ENCODE peak calls at places on chromosomes 3 and 15, in nine cellular contexts. A is left cardiac atrium; V is stimulated activated CD8-positive, alpha-beta memory T cell treated with anti-CD3 and anti-CD28 coated beads, Interleukin-2, amount 100 ng/mL, for 48 hours; M is renal cortical epithelial cell; O is endodermal cell; C is AG04450; J is fibroblast of the conjunctiva; H is spleen; U is A172. Y is an unnamed sample.

GRCh38 chr3:149473314-149473990 is 1.0 kb upstream of the TM4SF4 start:
- DNase-seq in H (no peak), U (peak), O (no peak), M (peak), C (no peak), V (no peak), J (peak), A (no peak), Y (peak)

GRCh38 chr15:39404767-39405173 is 176.1 kb upstream of the THBS1 start:
- DNase-seq in O (no peak), M (peak), H (no peak), V (no peak), J (peak), U (peak), A (peak), C (peak), Y (peak)

GRCh38 chr3:177524742-177525141 is 327.5 kb upstream of the TBL1XR1 start:
- DNase-seq in C (no peak), M (no peak), U (no peak), O (no peak), A (no peak), H (no peak), J (no peak), V (no peak), Y (no peak)

GRCh38 chr15:68576253-68577236 is 2.2 kb upstream of the CORO2B start:
- DNase-seq in O (no peak), A (no peak), V (no peak), U (no peak), C (no peak), J (no peak), H (no peak), M (no peak), Y (no peak)

GRCh38 chr3:179098388-179099077 is 26.9 kb upstream of the ZMAT3 start:
- DNase-seq in J (no peak), M (no peak), A (no peak), O (no peak), V (no peak), C (peak), U (peak), H (no peak), Y (no peak)

GRCh38 chr3:9014189-9014588 is 50.9 kb upstream of the RAD18 start:
- DNase-seq in J (no peak), H (no peak), O (peak), U (peak), M (no peak), V (no peak), C (no peak), A (no peak), Y (no peak)

GRCh38 chr15:28936081-28936480 is 50.3 kb downstream of the APBA2 start:
- DNase-seq in U (no peak), A (no peak), J (no peak), C (no peak), V (no peak), M (no peak), O (no peak), H (no peak), Y (peak)

GRCh38 chr3:112357888-112358287 is 24.9 kb downstream of the CD200 start:
- DNase-seq in M (no peak), A (no peak), O (no peak), V (no peak), H (no peak), C (no peak), U (no peak), J (no peak), Y (no peak)

GRCh38 chr15:76346666-76347506 is 10.3 kb downstream of the ISL2 start:
- DNase-seq in J (no peak), V (no peak), C (no peak), O (peak), A (no peak), M (peak), H (peak), U (no peak), Y (no peak)

GRCh38 chr3:26015752-26016151 is 225.9 kb downstream of the OXSM start:
- DNase-seq in O (peak), H (no peak), V (no peak), M (no peak), J (no peak), A (no peak), U (no peak), C (no peak), Y (no peak)

GRCh38 chr3:131350506-131350905 is 31.1 kb upstream of the NUDT16 start:
- DNase-seq in A (no peak), H (no peak), U (peak), J (no peak), O (no peak), C (no peak), M (peak), V (no peak), Y (no peak)

GRCh38 chr3:194879126-194879887 is 193.6 kb downstream of the FAM43A start:
- DNase-seq in A (no peak), V (no peak), C (no peak), O (peak), U (no peak), M (no peak), H (peak), J (no peak), Y (no peak)

GRCh38 chr3:69200384-69201068 is 78.1 kb upstream of the LMOD3 start:
- DNase-seq in U (no peak), M (peak), C (no peak), V (peak), J (no peak), O (no peak), H (no peak), A (peak), Y (no peak)

GRCh38 chr15:62254137-62254934 is 89.3 kb upstream of the C2CD4B start:
- DNase-seq in J (peak), H (peak), O (peak), M (peak), A (peak), C (peak), U (peak), V (peak), Y (no peak)

GRCh38 chr3:72797773-72798543 is 50.3 kb downstream of the SHQ1 start:
- DNase-seq in O (no peak), M (peak), J (no peak), U (no peak), H (no peak), A (peak), C (no peak), V (no peak), Y (no peak)

GRCh38 chr3:168495251-168495650 is 399.5 kb upstream of the GOLIM4 start:
- DNase-seq in O (no peak), U (no peak), C (no peak), M (peak), V (no peak), A (no peak), J (no peak), H (no peak), Y (no peak)

GRCh38 chr3:19425825-19426224 is 277.5 kb downstream of the KCNH8 start:
- DNase-seq in H (no peak), M (no peak), C (no peak), U (no peak), V (no peak), O (no peak), A (no peak), J (no peak), Y (no peak)

GRCh38 chr3:86180696-86181095 is 810.3 kb downstream of the VGLL3 start:
- DNase-seq in U (no peak), C (no peak), V (no peak), J (no peak), O (peak), M (peak), A (no peak), H (no peak), Y (no peak)

GRCh38 chr3:130378677-130379191 is 33.3 kb downstream of the COL6A5 start:
- DNase-seq in A (no peak), M (peak), C (no peak), H (no peak), V (no peak), U (no peak), J (no peak), O (no peak), Y (no peak)

GRCh38 chr3:127454051-127454450 is 136.5 kb downstream of the TPRA1 start:
- DNase-seq in A (peak), U (no peak), M (no peak), J (no peak), C (no peak), H (peak), O (peak), V (no peak), Y (peak)

GRCh38 chr15:72902245-72902928 is 118.8 kb upstream of the ADPGK start:
- DNase-seq in C (no peak), A (peak), U (peak), M (peak), V (no peak), H (no peak), O (no peak), J (peak), Y (no peak)

GRCh38 chr3:148880681-148881080 is 15.6 kb downstream of the CPA3 start:
- DNase-seq in M (peak), A (no peak), O (peak), C (no peak), U (no peak), V (no peak), H (no peak), J (no peak), Y (no peak)

GRCh38 chr3:69174435-69174834 is 52.0 kb upstream of the LMOD3 start:
- DNase-seq in A (no peak), M (no peak), O (no peak), U (no peak), V (no peak), H (no peak), C (no peak), J (no peak), Y (no peak)

GRCh38 chr3:20648294-20648693 is 462.3 kb upstream of the SGO1 start:
- DNase-seq in H (no peak), U (peak), C (peak), A (no peak), J (peak), V (no peak), O (no peak), M (peak), Y (no peak)

GRCh38 chr15:34719883-34720148 is 35.0 kb downstream of the GJD2 start:
- DNase-seq in M (no peak), A (no peak), O (no peak), V (no peak), U (no peak), H (no peak), C (no peak), J (no peak), Y (no peak)

Y was measured in RWPE2.